ENCODE peak calls at places on chromosomes 4 and X, in eight cellular contexts. Y is left kidney; W is HuH-7.5; C is activated CD4-positive, alpha-beta T cell treated with anti-CD3 and anti-CD28 coated beads for 48 hours; K is Daoy; I is Right ventricle myocardium superior; P is neuronal stem cell; H is activated naive CD8-positive, alpha-beta T cell treated with anti-CD3 and anti-CD28 coated beads, Interleukin-2, amount 50 U/mL, for 24 hours. Q is an unnamed sample.

GRCh38 chrX:65582450-65583082 is 48.0 kb upstream of the LAS1L start:
- DNase-seq in P (no peak), H (no peak), C (no peak), K (no peak), Y (peak; percentile 8), W (no peak), I (no peak), Q (no peak)

GRCh38 chrX:40158036-40158706 is 60.4 kb upstream of the BCOR start:
- DNase-seq in H (peak; percentile 26), Y (peak; percentile 72), P (no peak), C (peak; percentile 40), K (peak; percentile 54), W (peak; percentile 70), I (peak; percentile 50), Q (peak; percentile 33)

GRCh38 chrX:97639526-97639925 is 755.8 kb downstream of the RPA4 start:
- DNase-seq in K (no peak), I (no peak), C (peak; percentile 2), Y (peak; percentile 34), P (peak; percentile 36), H (no peak), W (no peak), Q (peak; percentile 1)

GRCh38 chr4:104971458-104971857 is 175.2 kb upstream of the TET2 start:
- DNase-seq in I (no peak), K (no peak), W (no peak), P (no peak), Y (no peak), C (no peak), H (no peak), Q (no peak)

GRCh38 chr4:94409947-94410346 is 41.8 kb upstream of the PDLIM5 start:
- DNase-seq in Y (no peak), K (no peak), C (no peak), P (no peak), W (no peak), I (no peak), H (no peak), Q (no peak)

GRCh38 chr4:74181225-74181624 is 23.3 kb downstream of the MTHFD2L start:
- DNase-seq in H (no peak), C (no peak), Y (no peak), I (no peak), P (no peak), W (no peak), K (no peak), Q (no peak)

GRCh38 chrX:18047440-18047940 is 173.2 kb downstream of the BEND2 start:
- DNase-seq in I (no peak), C (no peak), H (no peak), P (no peak), W (no peak), K (no peak), Y (no peak), Q (no peak)

GRCh38 chr4:121597346-121597934 is 99.3 kb downstream of the ANXA5 start:
- DNase-seq in H (no peak), P (no peak), W (no peak), I (no peak), K (peak; percentile 65), Y (no peak), C (peak; percentile 43), Q (peak; percentile 34)

GRCh38 chr4:82770607-82771006 is 28.0 kb downstream of the SCD5 start:
- DNase-seq in I (no peak), W (no peak), P (no peak), K (no peak), C (no peak), H (no peak), Y (no peak), Q (no peak)

GRCh38 chrX:17697191-17697590 is 40.1 kb upstream of the SCML1 start:
- DNase-seq in W (no peak), C (no peak), K (no peak), H (no peak), I (no peak), P (no peak), Y (no peak), Q (no peak)

GRCh38 chr4:87973283-87974169 is 2.0 kb upstream of the SPP1 start:
- DNase-seq in P (peak; percentile 44), I (peak; percentile 62), H (peak; percentile 48), C (peak; percentile 57), Y (peak; percentile 83), W (peak; percentile 23), K (peak; percentile 53), Q (peak; percentile 61)

GRCh38 chrX:3532571-3532970 is 180.9 kb downstream of the PRKX start:
- DNase-seq in K (no peak), C (no peak), H (no peak), P (no peak), W (no peak), Y (peak; percentile 42), I (no peak), Q (no peak)

GRCh38 chr4:56424697-56425514 is 10.5 kb downstream of the PPAT start:
- DNase-seq in W (no peak), I (no peak), C (peak; percentile 28), H (peak; percentile 25), Y (peak; percentile 39), P (no peak), K (no peak), Q (peak; percentile 22)

GRCh38 chr4:187475901-187476300 is 519.7 kb upstream of the ZFP42 start:
- DNase-seq in I (no peak), W (no peak), P (no peak), H (no peak), K (no peak), C (no peak), Y (no peak), Q (no peak)

GRCh38 chr4:163495900-163496299 is 1.4 kb downstream of the TMA16 start:
- DNase-seq in W (no peak), P (no peak), C (no peak), I (no peak), K (no peak), Y (no peak), H (no peak), Q (no peak)

GRCh38 chr4:95506264-95506663 is 42.5 kb downstream of the UNC5C start:
- DNase-seq in W (no peak), H (no peak), I (no peak), K (peak; percentile 62), Y (no peak), P (no peak), C (no peak), Q (no peak)